ENCODE peak calls at places on chromosomes 1 and 21, in eight cellular contexts. One of them, this sample, is unnamed.

GRCh38 chr1:55015731-55016620 is 17.2 kb downstream of the BSND start:
- DNase-seq in mammary epithelial cell: no peak
- DNase-seq in lower leg skin: no peak
- DNase-seq in ovary: no peak
- DNase-seq in fibroblast of lung: peak
- DNase-seq in cardiac fibroblast: no peak
- DNase-seq in upper lobe of left lung: no peak
- DNase-seq in Caco-2: no peak
- DNase-seq in this sample: no peak

GRCh38 chr1:1315435-1315901 is 7.1 kb downstream of the PUSL1 start:
- DNase-seq in cardiac fibroblast: no peak
- DNase-seq in Caco-2: no peak
- DNase-seq in lower leg skin: no peak
- DNase-seq in upper lobe of left lung: no peak
- DNase-seq in mammary epithelial cell: no peak
- DNase-seq in ovary: no peak
- DNase-seq in fibroblast of lung: no peak
- DNase-seq in this sample: no peak

GRCh38 chr1:89987170-89987819 is 7.6 kb upstream of the ZNF326 start:
- DNase-seq in mammary epithelial cell: peak
- DNase-seq in upper lobe of left lung: peak
- DNase-seq in cardiac fibroblast: peak
- DNase-seq in lower leg skin: peak
- DNase-seq in fibroblast of lung: peak
- DNase-seq in Caco-2: peak
- DNase-seq in ovary: no peak
- DNase-seq in this sample: peak

GRCh38 chr1:18128298-18128697 is 20.7 kb downstream of the IGSF21 start:
- DNase-seq in mammary epithelial cell: no peak
- DNase-seq in cardiac fibroblast: no peak
- DNase-seq in Caco-2: peak
- DNase-seq in lower leg skin: no peak
- DNase-seq in upper lobe of left lung: no peak
- DNase-seq in ovary: no peak
- DNase-seq in fibroblast of lung: no peak
- DNase-seq in this sample: no peak

GRCh38 chr1:210653771-210654170 is 325.1 kb downstream of the HHAT start:
- DNase-seq in Caco-2: no peak
- DNase-seq in fibroblast of lung: peak
- DNase-seq in lower leg skin: no peak
- DNase-seq in cardiac fibroblast: peak
- DNase-seq in upper lobe of left lung: no peak
- DNase-seq in ovary: no peak
- DNase-seq in mammary epithelial cell: peak
- DNase-seq in this sample: peak

GRCh38 chr1:3827813-3828307 is 29.2 kb downstream of the CEP104 start:
- DNase-seq in ovary: no peak
- DNase-seq in upper lobe of left lung: no peak
- DNase-seq in fibroblast of lung: no peak
- DNase-seq in Caco-2: peak
- DNase-seq in cardiac fibroblast: no peak
- DNase-seq in mammary epithelial cell: no peak
- DNase-seq in lower leg skin: no peak
- DNase-seq in this sample: no peak

GRCh38 chr1:53485478-53486394 is 26.5 kb downstream of the DMRTB1 start:
- DNase-seq in mammary epithelial cell: peak
- DNase-seq in ovary: peak
- DNase-seq in cardiac fibroblast: peak
- DNase-seq in fibroblast of lung: peak
- DNase-seq in upper lobe of left lung: peak
- DNase-seq in Caco-2: peak
- DNase-seq in lower leg skin: peak
- DNase-seq in this sample: peak

GRCh38 chr1:41241748-41242644 is at the start of gene SCMH1:
- DNase-seq in cardiac fibroblast: peak
- DNase-seq in upper lobe of left lung: peak
- DNase-seq in ovary: peak
- DNase-seq in mammary epithelial cell: peak
- DNase-seq in lower leg skin: peak
- DNase-seq in fibroblast of lung: peak
- DNase-seq in Caco-2: peak
- DNase-seq in this sample: peak

GRCh38 chr1:234968470-234968869 is 160.2 kb downstream of the TOMM20 start:
- DNase-seq in ovary: no peak
- DNase-seq in upper lobe of left lung: no peak
- DNase-seq in lower leg skin: no peak
- DNase-seq in mammary epithelial cell: no peak
- DNase-seq in cardiac fibroblast: no peak
- DNase-seq in fibroblast of lung: no peak
- DNase-seq in Caco-2: no peak
- DNase-seq in this sample: no peak

GRCh38 chr1:119954476-119955422 is 58.4 kb upstream of the ADAM30 start:
- DNase-seq in Caco-2: no peak
- DNase-seq in lower leg skin: no peak
- DNase-seq in upper lobe of left lung: no peak
- DNase-seq in fibroblast of lung: no peak
- DNase-seq in cardiac fibroblast: no peak
- DNase-seq in mammary epithelial cell: no peak
- DNase-seq in ovary: no peak
- DNase-seq in this sample: no peak

GRCh38 chr1:87786861-87787548 is 458.3 kb downstream of the LMO4 start:
- DNase-seq in cardiac fibroblast: no peak
- DNase-seq in Caco-2: peak
- DNase-seq in upper lobe of left lung: no peak
- DNase-seq in lower leg skin: no peak
- DNase-seq in ovary: no peak
- DNase-seq in fibroblast of lung: no peak
- DNase-seq in mammary epithelial cell: no peak
- DNase-seq in this sample: no peak

GRCh38 chr1:230163205-230163604 is 96.2 kb downstream of the GALNT2 start:
- DNase-seq in Caco-2: no peak
- DNase-seq in mammary epithelial cell: peak
- DNase-seq in fibroblast of lung: peak
- DNase-seq in cardiac fibroblast: peak
- DNase-seq in lower leg skin: peak
- DNase-seq in ovary: no peak
- DNase-seq in upper lobe of left lung: no peak
- DNase-seq in this sample: peak
- H3K4me3 ChIP-seq in Caco-2: no peak
- H3K4me3 ChIP-seq in mammary epithelial cell: no peak
- H3K4me3 ChIP-seq in fibroblast of lung: no peak
- H3K4me3 ChIP-seq in cardiac fibroblast: no peak
- H3K4me3 ChIP-seq in lower leg skin: no peak
- H3K4me3 ChIP-seq in ovary: no peak
- H3K4me3 ChIP-seq in upper lobe of left lung: no peak
- H3K4me3 ChIP-seq in this sample: no peak

DNA sequence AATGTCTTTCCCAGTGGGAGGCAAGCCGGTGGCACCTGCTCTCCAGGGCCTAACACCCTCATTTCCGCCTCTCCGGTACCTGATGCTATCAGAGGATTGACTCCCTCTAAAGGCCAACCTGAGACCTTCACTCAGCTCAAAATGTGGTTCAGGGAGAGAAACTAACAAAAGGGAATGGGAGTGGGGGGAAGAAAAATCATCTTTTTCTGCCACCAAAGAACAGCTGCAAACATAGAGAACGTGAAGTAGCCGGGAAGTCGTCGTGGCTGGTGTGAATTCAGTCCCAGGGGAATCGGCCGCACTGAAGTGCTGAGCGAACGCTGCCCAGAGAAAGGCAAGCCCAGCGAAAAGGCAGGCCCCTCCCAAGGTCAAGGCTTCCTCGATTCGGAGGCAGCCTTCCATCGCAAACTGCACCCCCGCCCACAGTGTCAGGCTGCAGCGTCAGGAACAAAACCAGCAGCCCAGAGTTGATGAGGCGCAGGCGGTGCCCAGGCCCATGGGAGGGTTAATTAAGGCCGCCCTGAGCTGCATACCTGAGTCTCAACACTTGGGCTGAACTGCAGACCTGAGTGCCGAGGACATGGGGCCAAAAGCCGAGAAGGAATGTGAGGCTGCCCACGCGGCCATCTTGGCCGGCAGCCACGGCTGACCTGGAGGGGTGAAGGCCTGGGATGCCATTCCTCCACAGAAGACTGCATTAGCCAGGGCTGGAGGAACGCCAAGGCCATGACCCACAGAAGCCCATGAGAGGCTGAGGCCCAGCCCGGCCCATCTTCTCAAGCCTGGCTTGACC is 160.2 kb downstream of the PSMG1 start:
- DNase-seq in fibroblast of lung: peak
- DNase-seq in upper lobe of left lung: peak
- DNase-seq in lower leg skin: no peak
- DNase-seq in cardiac fibroblast: peak
- DNase-seq in Caco-2: no peak
- DNase-seq in mammary epithelial cell: no peak
- DNase-seq in ovary: peak
- DNase-seq in this sample: peak
- TF ChIP-seq CTCF in fibroblast of lung: peak
- TF ChIP-seq CTCF in upper lobe of left lung: no peak
- TF ChIP-seq CTCF in lower leg skin: no peak
- TF ChIP-seq CTCF in cardiac fibroblast: no peak
- TF ChIP-seq CTCF in Caco-2: peak
- TF ChIP-seq CTCF in mammary epithelial cell: peak
- TF ChIP-seq CTCF in ovary: no peak
- TF ChIP-seq CTCF in this sample: peak

GRCh38 chr21:33975548-33976081 is 60.0 kb upstream of the ATP5PO start:
- DNase-seq in mammary epithelial cell: peak
- DNase-seq in upper lobe of left lung: peak
- DNase-seq in cardiac fibroblast: no peak
- DNase-seq in lower leg skin: no peak
- DNase-seq in fibroblast of lung: peak
- DNase-seq in Caco-2: no peak
- DNase-seq in ovary: no peak
- DNase-seq in this sample: no peak
- H3K4me3 ChIP-seq in mammary epithelial cell: no peak
- H3K4me3 ChIP-seq in upper lobe of left lung: no peak
- H3K4me3 ChIP-seq in cardiac fibroblast: peak
- H3K4me3 ChIP-seq in lower leg skin: no peak
- H3K4me3 ChIP-seq in fibroblast of lung: no peak
- H3K4me3 ChIP-seq in Caco-2: no peak
- H3K4me3 ChIP-seq in ovary: no peak
- H3K4me3 ChIP-seq in this sample: no peak

DNA sequence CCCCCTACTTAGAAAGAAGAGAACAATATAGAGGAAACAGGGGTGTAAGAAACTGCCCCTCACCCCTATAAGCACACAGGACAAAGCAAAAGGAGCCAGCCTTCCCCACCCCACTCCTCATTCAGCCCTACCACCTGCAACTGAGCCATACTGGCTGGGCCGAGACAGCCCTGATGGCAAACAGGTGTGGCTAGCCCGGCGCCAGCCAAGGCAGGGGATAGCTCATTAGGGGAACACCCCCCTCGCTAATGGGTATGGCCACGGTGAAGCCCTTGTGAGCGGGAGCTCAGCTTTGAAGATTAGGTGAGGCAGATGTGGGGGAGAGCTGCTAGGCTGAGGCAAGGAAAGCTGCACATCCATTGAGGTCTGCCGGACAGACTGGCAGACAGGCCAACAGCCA is 65.5 kb downstream of the ERI3 start:
- DNase-seq in upper lobe of left lung: no peak
- DNase-seq in mammary epithelial cell: no peak
- DNase-seq in lower leg skin: no peak
- DNase-seq in Caco-2: no peak
- DNase-seq in ovary: no peak
- DNase-seq in fibroblast of lung: no peak
- DNase-seq in cardiac fibroblast: no peak
- DNase-seq in this sample: no peak
- TF ChIP-seq CTCF in upper lobe of left lung: no peak
- TF ChIP-seq CTCF in mammary epithelial cell: no peak
- TF ChIP-seq CTCF in lower leg skin: no peak
- TF ChIP-seq CTCF in Caco-2: no peak
- TF ChIP-seq CTCF in ovary: no peak
- TF ChIP-seq CTCF in fibroblast of lung: no peak
- TF ChIP-seq CTCF in cardiac fibroblast: no peak
- TF ChIP-seq CTCF in this sample: no peak

GRCh38 chr1:201536542-201536941 is 2.4 kb upstream of the NAV1 start:
- DNase-seq in lower leg skin: peak
- DNase-seq in fibroblast of lung: peak
- DNase-seq in cardiac fibroblast: peak
- DNase-seq in ovary: no peak
- DNase-seq in upper lobe of left lung: peak
- DNase-seq in mammary epithelial cell: peak
- DNase-seq in Caco-2: no peak
- DNase-seq in this sample: peak
- H3K4me3 ChIP-seq in lower leg skin: no peak
- H3K4me3 ChIP-seq in fibroblast of lung: no peak
- H3K4me3 ChIP-seq in cardiac fibroblast: peak
- H3K4me3 ChIP-seq in ovary: no peak
- H3K4me3 ChIP-seq in upper lobe of left lung: no peak
- H3K4me3 ChIP-seq in mammary epithelial cell: no peak
- H3K4me3 ChIP-seq in Caco-2: no peak
- H3K4me3 ChIP-seq in this sample: peak

DNA sequence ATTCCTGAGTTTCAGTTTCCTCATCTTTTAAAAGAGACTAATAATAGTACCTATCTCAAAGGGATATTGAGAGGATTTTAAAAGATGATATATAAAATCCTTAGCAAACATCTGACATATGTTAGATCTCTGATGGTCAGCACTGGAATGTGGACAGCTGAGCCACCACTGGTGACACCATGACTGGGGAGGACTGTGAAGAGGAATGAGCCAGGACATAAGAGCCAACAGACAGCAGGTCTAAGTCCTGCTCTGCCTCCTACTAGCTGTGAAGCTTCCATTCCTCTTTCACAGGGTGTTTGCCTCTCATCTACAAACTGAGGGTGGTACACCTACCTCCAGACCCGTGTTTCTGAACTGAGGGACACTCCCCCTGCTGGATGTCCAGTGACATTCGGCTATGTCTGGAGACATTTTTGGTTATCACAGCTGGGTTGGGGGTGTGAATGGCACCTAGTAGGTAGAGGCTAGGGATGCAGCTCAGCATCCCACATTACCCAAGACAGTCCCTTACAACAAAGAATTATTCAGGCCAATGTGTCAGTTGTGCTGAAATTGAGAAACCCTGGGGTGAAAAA is 109.1 kb upstream of the OLIG2 start:
- DNase-seq in mammary epithelial cell: no peak
- DNase-seq in fibroblast of lung: no peak
- DNase-seq in lower leg skin: no peak
- DNase-seq in Caco-2: peak
- DNase-seq in ovary: no peak
- DNase-seq in cardiac fibroblast: no peak
- DNase-seq in upper lobe of left lung: no peak
- DNase-seq in this sample: no peak
- TF ChIP-seq CTCF in mammary epithelial cell: peak
- TF ChIP-seq CTCF in fibroblast of lung: peak
- TF ChIP-seq CTCF in lower leg skin: no peak
- TF ChIP-seq CTCF in Caco-2: peak
- TF ChIP-seq CTCF in ovary: no peak
- TF ChIP-seq CTCF in cardiac fibroblast: peak
- TF ChIP-seq CTCF in upper lobe of left lung: no peak
- TF ChIP-seq CTCF in this sample: peak